ENCODE peak calls at places on chromosomes 13 and 19, in eight cellular contexts. One of them, this sample, is unnamed.

GRCh38 chr19:12774588-12775555 is at the start of gene HOOK2:
- DNase-seq in omental fat pad: no peak
- DNase-seq in stimulated activated CD4-positive, alpha-beta T cell treated with anti-CD3 and anti-CD28 coated beads, Interleukin-15, amount 100 ng/mL, for 1 hour: no peak
- DNase-seq in T-helper 17 cell: peak; percentile 39
- DNase-seq in activated CD4-positive, alpha-beta T cell treated with anti-CD3 and anti-CD28 coated beads for 4 hours: no peak
- DNase-seq in stimulated activated CD8-positive, alpha-beta memory T cell treated with anti-CD3 and anti-CD28 coated beads, Interleukin-7, amount 100 ng/mL, for 1 hour: no peak
- DNase-seq in T-cell: no peak
- DNase-seq in NCI-H524 treated with DMSO at 0.1 percent for 48 hours: no peak
- DNase-seq in this sample: no peak

GRCh38 chr19:44735011-44735410 is 13.5 kb upstream of the BCL3 start:
- DNase-seq in omental fat pad: no peak
- DNase-seq in stimulated activated CD4-positive, alpha-beta T cell treated with anti-CD3 and anti-CD28 coated beads, Interleukin-15, amount 100 ng/mL, for 1 hour: no peak
- DNase-seq in T-helper 17 cell: no peak
- DNase-seq in activated CD4-positive, alpha-beta T cell treated with anti-CD3 and anti-CD28 coated beads for 4 hours: no peak
- DNase-seq in stimulated activated CD8-positive, alpha-beta memory T cell treated with anti-CD3 and anti-CD28 coated beads, Interleukin-7, amount 100 ng/mL, for 1 hour: no peak
- DNase-seq in T-cell: no peak
- DNase-seq in NCI-H524 treated with DMSO at 0.1 percent for 48 hours: no peak
- DNase-seq in this sample: no peak

GRCh38 chr19:19537321-19538048 is 580 bp upstream of the CILP2 start:
- DNase-seq in omental fat pad: no peak
- DNase-seq in stimulated activated CD4-positive, alpha-beta T cell treated with anti-CD3 and anti-CD28 coated beads, Interleukin-15, amount 100 ng/mL, for 1 hour: no peak
- DNase-seq in T-helper 17 cell: no peak
- DNase-seq in activated CD4-positive, alpha-beta T cell treated with anti-CD3 and anti-CD28 coated beads for 4 hours: peak; percentile 38
- DNase-seq in stimulated activated CD8-positive, alpha-beta memory T cell treated with anti-CD3 and anti-CD28 coated beads, Interleukin-7, amount 100 ng/mL, for 1 hour: no peak
- DNase-seq in T-cell: no peak
- DNase-seq in NCI-H524 treated with DMSO at 0.1 percent for 48 hours: no peak
- DNase-seq in this sample: no peak

GRCh38 chr19:34230833-34231232 is 23.5 kb upstream of the GARRE1 start:
- DNase-seq in omental fat pad: no peak
- DNase-seq in stimulated activated CD4-positive, alpha-beta T cell treated with anti-CD3 and anti-CD28 coated beads, Interleukin-15, amount 100 ng/mL, for 1 hour: no peak
- DNase-seq in T-helper 17 cell: no peak
- DNase-seq in activated CD4-positive, alpha-beta T cell treated with anti-CD3 and anti-CD28 coated beads for 4 hours: no peak
- DNase-seq in stimulated activated CD8-positive, alpha-beta memory T cell treated with anti-CD3 and anti-CD28 coated beads, Interleukin-7, amount 100 ng/mL, for 1 hour: no peak
- DNase-seq in T-cell: no peak
- DNase-seq in NCI-H524 treated with DMSO at 0.1 percent for 48 hours: no peak
- DNase-seq in this sample: no peak

GRCh38 chr13:55572408-55572807 is 1568.3 kb upstream of the PRR20A start:
- DNase-seq in omental fat pad: no peak
- DNase-seq in stimulated activated CD4-positive, alpha-beta T cell treated with anti-CD3 and anti-CD28 coated beads, Interleukin-15, amount 100 ng/mL, for 1 hour: no peak
- DNase-seq in T-helper 17 cell: no peak
- DNase-seq in activated CD4-positive, alpha-beta T cell treated with anti-CD3 and anti-CD28 coated beads for 4 hours: no peak
- DNase-seq in stimulated activated CD8-positive, alpha-beta memory T cell treated with anti-CD3 and anti-CD28 coated beads, Interleukin-7, amount 100 ng/mL, for 1 hour: no peak
- DNase-seq in T-cell: no peak
- DNase-seq in NCI-H524 treated with DMSO at 0.1 percent for 48 hours: no peak
- DNase-seq in this sample: no peak

GRCh38 chr19:12543855-12544254 is 7.4 kb downstream of the ZNF564 start:
- DNase-seq in omental fat pad: no peak
- DNase-seq in stimulated activated CD4-positive, alpha-beta T cell treated with anti-CD3 and anti-CD28 coated beads, Interleukin-15, amount 100 ng/mL, for 1 hour: no peak
- DNase-seq in T-helper 17 cell: no peak
- DNase-seq in activated CD4-positive, alpha-beta T cell treated with anti-CD3 and anti-CD28 coated beads for 4 hours: no peak
- DNase-seq in stimulated activated CD8-positive, alpha-beta memory T cell treated with anti-CD3 and anti-CD28 coated beads, Interleukin-7, amount 100 ng/mL, for 1 hour: no peak
- DNase-seq in T-cell: no peak
- DNase-seq in NCI-H524 treated with DMSO at 0.1 percent for 48 hours: no peak
- DNase-seq in this sample: no peak

GRCh38 chr13:43908156-43909126 is 28.7 kb downstream of the LACC1 start:
- DNase-seq in omental fat pad: no peak
- DNase-seq in stimulated activated CD4-positive, alpha-beta T cell treated with anti-CD3 and anti-CD28 coated beads, Interleukin-15, amount 100 ng/mL, for 1 hour: no peak
- DNase-seq in T-helper 17 cell: no peak
- DNase-seq in activated CD4-positive, alpha-beta T cell treated with anti-CD3 and anti-CD28 coated beads for 4 hours: peak; percentile 13
- DNase-seq in stimulated activated CD8-positive, alpha-beta memory T cell treated with anti-CD3 and anti-CD28 coated beads, Interleukin-7, amount 100 ng/mL, for 1 hour: no peak
- DNase-seq in T-cell: no peak
- DNase-seq in NCI-H524 treated with DMSO at 0.1 percent for 48 hours: no peak
- DNase-seq in this sample: no peak

GRCh38 chr19:41407271-41407670 is 9.7 kb downstream of the BCKDHA start:
- DNase-seq in omental fat pad: no peak
- DNase-seq in stimulated activated CD4-positive, alpha-beta T cell treated with anti-CD3 and anti-CD28 coated beads, Interleukin-15, amount 100 ng/mL, for 1 hour: no peak
- DNase-seq in T-helper 17 cell: no peak
- DNase-seq in activated CD4-positive, alpha-beta T cell treated with anti-CD3 and anti-CD28 coated beads for 4 hours: no peak
- DNase-seq in stimulated activated CD8-positive, alpha-beta memory T cell treated with anti-CD3 and anti-CD28 coated beads, Interleukin-7, amount 100 ng/mL, for 1 hour: no peak
- DNase-seq in T-cell: no peak
- DNase-seq in NCI-H524 treated with DMSO at 0.1 percent for 48 hours: no peak
- DNase-seq in this sample: no peak

GRCh38 chr19:47215581-47215980 is 15.4 kb downstream of the BBC3 start:
- DNase-seq in omental fat pad: no peak
- DNase-seq in stimulated activated CD4-positive, alpha-beta T cell treated with anti-CD3 and anti-CD28 coated beads, Interleukin-15, amount 100 ng/mL, for 1 hour: no peak
- DNase-seq in T-helper 17 cell: no peak
- DNase-seq in activated CD4-positive, alpha-beta T cell treated with anti-CD3 and anti-CD28 coated beads for 4 hours: no peak
- DNase-seq in stimulated activated CD8-positive, alpha-beta memory T cell treated with anti-CD3 and anti-CD28 coated beads, Interleukin-7, amount 100 ng/mL, for 1 hour: no peak
- DNase-seq in T-cell: no peak
- DNase-seq in NCI-H524 treated with DMSO at 0.1 percent for 48 hours: no peak
- DNase-seq in this sample: no peak

GRCh38 chr19:4692275-4693077 is 22.3 kb upstream of the MYDGF start:
- DNase-seq in omental fat pad: no peak
- DNase-seq in stimulated activated CD4-positive, alpha-beta T cell treated with anti-CD3 and anti-CD28 coated beads, Interleukin-15, amount 100 ng/mL, for 1 hour: no peak
- DNase-seq in T-helper 17 cell: no peak
- DNase-seq in activated CD4-positive, alpha-beta T cell treated with anti-CD3 and anti-CD28 coated beads for 4 hours: no peak
- DNase-seq in stimulated activated CD8-positive, alpha-beta memory T cell treated with anti-CD3 and anti-CD28 coated beads, Interleukin-7, amount 100 ng/mL, for 1 hour: no peak
- DNase-seq in T-cell: no peak
- DNase-seq in NCI-H524 treated with DMSO at 0.1 percent for 48 hours: peak; percentile 85
- DNase-seq in this sample: no peak

GRCh38 chr13:109180905-109181425 is 551.6 kb downstream of the MYO16 start:
- DNase-seq in omental fat pad: no peak
- DNase-seq in stimulated activated CD4-positive, alpha-beta T cell treated with anti-CD3 and anti-CD28 coated beads, Interleukin-15, amount 100 ng/mL, for 1 hour: no peak
- DNase-seq in T-helper 17 cell: no peak
- DNase-seq in activated CD4-positive, alpha-beta T cell treated with anti-CD3 and anti-CD28 coated beads for 4 hours: no peak
- DNase-seq in stimulated activated CD8-positive, alpha-beta memory T cell treated with anti-CD3 and anti-CD28 coated beads, Interleukin-7, amount 100 ng/mL, for 1 hour: no peak
- DNase-seq in T-cell: no peak
- DNase-seq in NCI-H524 treated with DMSO at 0.1 percent for 48 hours: no peak
- DNase-seq in this sample: no peak

This sample was measured in SW 1271.